ENCODE peak calls at places on chromosomes 2 and 18, in four cellular contexts. One of them, this sample, is unnamed.

GRCh38 chr2:55418512-55419235 is 982 bp downstream of the CCDC88A start:
- DNase-seq in left ventricle myocardium inferior: no peak
- DNase-seq in lower lobe of right lung: no peak
- DNase-seq in psoas muscle: no peak
- DNase-seq in this sample: no peak

GRCh38 chr2:197894751-197895274 is 90.4 kb downstream of the PLCL1 start:
- DNase-seq in left ventricle myocardium inferior: no peak
- DNase-seq in lower lobe of right lung: no peak
- DNase-seq in psoas muscle: no peak
- DNase-seq in this sample: no peak

GRCh38 chr2:119453972-119454593 is 22.4 kb downstream of the TMEM37 start:
- DNase-seq in left ventricle myocardium inferior: no peak
- DNase-seq in lower lobe of right lung: no peak
- DNase-seq in psoas muscle: no peak
- DNase-seq in this sample: no peak

GRCh38 chr2:99623613-99624012 is 133.8 kb upstream of the REV1 start:
- DNase-seq in left ventricle myocardium inferior: no peak
- DNase-seq in lower lobe of right lung: no peak
- DNase-seq in psoas muscle: no peak
- DNase-seq in this sample: no peak

GRCh38 chr2:227888289-227888688 is 16.9 kb downstream of the DAW1 start:
- DNase-seq in left ventricle myocardium inferior: no peak
- DNase-seq in lower lobe of right lung: no peak
- DNase-seq in psoas muscle: no peak
- DNase-seq in this sample: no peak

GRCh38 chr2:224690868-224691267 is 25.3 kb downstream of the CCDC195 start:
- DNase-seq in left ventricle myocardium inferior: no peak
- DNase-seq in lower lobe of right lung: no peak
- DNase-seq in psoas muscle: no peak
- DNase-seq in this sample: no peak

GRCh38 chr18:10580215-10580614 is 54.4 kb downstream of the NAPG start:
- DNase-seq in left ventricle myocardium inferior: no peak
- DNase-seq in lower lobe of right lung: no peak
- DNase-seq in psoas muscle: no peak
- DNase-seq in this sample: no peak

GRCh38 chr18:10536270-10536669 is 10.4 kb downstream of the NAPG start:
- DNase-seq in left ventricle myocardium inferior: no peak
- DNase-seq in lower lobe of right lung: no peak
- DNase-seq in psoas muscle: no peak
- DNase-seq in this sample: no peak

GRCh38 chr2:50480507-50480906 is 551.4 kb downstream of the NRXN1 start:
- DNase-seq in left ventricle myocardium inferior: no peak
- DNase-seq in lower lobe of right lung: no peak
- DNase-seq in psoas muscle: no peak
- DNase-seq in this sample: no peak

GRCh38 chr2:2389215-2389614 is 58.1 kb upstream of the MYT1L start:
- DNase-seq in left ventricle myocardium inferior: no peak
- DNase-seq in lower lobe of right lung: no peak
- DNase-seq in psoas muscle: no peak
- DNase-seq in this sample: no peak

GRCh38 chr2:236399409-236399808 is 135.2 kb upstream of the ASB18 start:
- DNase-seq in left ventricle myocardium inferior: no peak
- DNase-seq in lower lobe of right lung: no peak
- DNase-seq in psoas muscle: no peak
- DNase-seq in this sample: no peak

GRCh38 chr18:3916082-3916481 is 466.1 kb downstream of the TGIF1 start:
- DNase-seq in left ventricle myocardium inferior: peak; percentile 22
- DNase-seq in lower lobe of right lung: no peak
- DNase-seq in psoas muscle: no peak
- DNase-seq in this sample: no peak

GRCh38 chr2:218301176-218301819 is 9.0 kb upstream of the TMBIM1 start:
- DNase-seq in left ventricle myocardium inferior: peak; percentile 75
- DNase-seq in lower lobe of right lung: peak; percentile 81
- DNase-seq in psoas muscle: peak; percentile 83
- DNase-seq in this sample: no peak
- H3K36me3 ChIP-seq in left ventricle myocardium inferior: no peaks in the 10 kb centered on the region
- H3K36me3 ChIP-seq in lower lobe of right lung: no peaks in the 10 kb centered on the region
- H3K36me3 ChIP-seq in psoas muscle: no peaks in the 10 kb centered on the region
- H3K36me3 ChIP-seq in this sample: no peaks in the 10 kb centered on the region

DNA sequence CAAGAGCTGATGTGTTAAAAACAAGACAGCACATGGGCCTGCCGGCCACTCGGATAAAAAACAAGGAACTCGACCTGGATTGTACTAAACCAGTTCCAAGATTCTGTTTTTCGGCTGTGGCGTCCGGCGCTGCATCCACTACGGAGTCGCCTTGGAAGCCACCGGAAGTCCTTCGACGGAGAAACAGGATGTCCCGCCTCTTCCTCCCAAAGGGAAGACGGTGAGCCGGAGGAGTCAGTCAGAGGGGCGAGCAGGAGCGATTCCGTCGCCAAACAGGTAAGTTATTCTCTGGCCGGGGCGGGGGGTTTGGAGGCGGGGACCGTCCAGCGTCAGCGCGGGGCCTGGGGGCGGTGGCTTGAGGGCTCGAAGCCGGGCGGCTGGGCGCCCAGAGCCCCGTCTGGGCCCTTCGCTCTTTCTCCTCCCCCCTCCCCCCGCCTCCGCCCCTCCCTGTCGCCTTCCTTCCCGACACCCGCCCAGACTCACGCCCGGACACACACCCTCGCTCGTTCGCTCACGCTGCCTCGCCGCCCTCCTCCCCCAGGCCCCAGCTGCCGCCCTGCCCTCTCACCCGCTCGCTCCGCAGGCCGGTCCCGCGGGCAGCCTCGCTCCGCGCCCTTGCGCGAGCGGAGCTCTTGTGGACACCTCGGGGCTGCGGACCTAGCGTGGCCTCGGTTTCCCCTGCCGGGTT is at the start of gene ZNF407:
- DNase-seq in left ventricle myocardium inferior: peak; percentile 87
- DNase-seq in lower lobe of right lung: peak; percentile 91
- DNase-seq in psoas muscle: peak; percentile 93
- DNase-seq in this sample: peak; percentile 89
- TF ChIP-seq CTCF in left ventricle myocardium inferior: no peak
- TF ChIP-seq CTCF in lower lobe of right lung: no peak
- TF ChIP-seq CTCF in psoas muscle: no peak
- TF ChIP-seq CTCF in this sample: peak; percentile 16

GRCh38 chr2:101826716-101827115 is 129.2 kb downstream of the MAP4K4 start:
- DNase-seq in left ventricle myocardium inferior: no peak
- DNase-seq in lower lobe of right lung: no peak
- DNase-seq in psoas muscle: no peak
- DNase-seq in this sample: no peak
- H3K4me1 ChIP-seq in left ventricle myocardium inferior: peaks cover 90% of the 10 kb centered on the region
- H3K4me1 ChIP-seq in lower lobe of right lung: peaks cover 58% of the 10 kb centered on the region
- H3K4me1 ChIP-seq in psoas muscle: peaks cover 21% of the 10 kb centered on the region
- H3K4me1 ChIP-seq in this sample: peaks cover 26% of the 10 kb centered on the region

GRCh38 chr18:48956378-48956777 is 5.6 kb upstream of the SMAD7 start:
- DNase-seq in left ventricle myocardium inferior: no peak
- DNase-seq in lower lobe of right lung: no peak
- DNase-seq in psoas muscle: no peak
- DNase-seq in this sample: no peak
- H3K36me3 ChIP-seq in left ventricle myocardium inferior: no peaks in the 10 kb centered on the region
- H3K36me3 ChIP-seq in lower lobe of right lung: no peaks in the 10 kb centered on the region
- H3K36me3 ChIP-seq in psoas muscle: no peaks in the 10 kb centered on the region
- H3K36me3 ChIP-seq in this sample: no peaks in the 10 kb centered on the region

GRCh38 chr2:231939022-231939421 is 12.8 kb upstream of the NPPC start:
- DNase-seq in left ventricle myocardium inferior: no peak
- DNase-seq in lower lobe of right lung: no peak
- DNase-seq in psoas muscle: no peak
- DNase-seq in this sample: no peak

GRCh38 chr2:231942180-231942579 is 16.0 kb upstream of the NPPC start:
- DNase-seq in left ventricle myocardium inferior: no peak
- DNase-seq in lower lobe of right lung: no peak
- DNase-seq in psoas muscle: no peak
- DNase-seq in this sample: no peak

GRCh38 chr2:231937057-231937456 is 10.9 kb upstream of the NPPC start:
- DNase-seq in left ventricle myocardium inferior: no peak
- DNase-seq in lower lobe of right lung: no peak
- DNase-seq in psoas muscle: no peak
- DNase-seq in this sample: no peak

GRCh38 chr2:231941673-231942072 is 15.5 kb upstream of the NPPC start:
- DNase-seq in left ventricle myocardium inferior: no peak
- DNase-seq in lower lobe of right lung: no peak
- DNase-seq in psoas muscle: no peak
- DNase-seq in this sample: no peak

GRCh38 chr2:231940795-231941194 is 14.6 kb upstream of the NPPC start:
- DNase-seq in left ventricle myocardium inferior: no peak
- DNase-seq in lower lobe of right lung: no peak
- DNase-seq in psoas muscle: no peak
- DNase-seq in this sample: peak; percentile 16
- TF ChIP-seq CTCF in left ventricle myocardium inferior: no peak
- TF ChIP-seq CTCF in lower lobe of right lung: no peak
- TF ChIP-seq CTCF in psoas muscle: no peak
- TF ChIP-seq CTCF in this sample: no peak

GRCh38 chr2:37653805-37654378 is 17.6 kb downstream of the CDC42EP3 start:
- DNase-seq in left ventricle myocardium inferior: peak; percentile 79
- DNase-seq in lower lobe of right lung: peak; percentile 69
- DNase-seq in psoas muscle: peak; percentile 92
- DNase-seq in this sample: peak; percentile 47
- H3K4me1 ChIP-seq in left ventricle myocardium inferior: peaks cover 99% of the 10 kb centered on the region
- H3K4me1 ChIP-seq in lower lobe of right lung: peaks cover 99% of the 10 kb centered on the region
- H3K4me1 ChIP-seq in psoas muscle: peaks cover 85% of the 10 kb centered on the region
- H3K4me1 ChIP-seq in this sample: peaks cover 38% of the 10 kb centered on the region

GRCh38 chr2:178496049-178496448 is 15.8 kb downstream of the PLEKHA3 start:
- DNase-seq in left ventricle myocardium inferior: no peak
- DNase-seq in lower lobe of right lung: no peak
- DNase-seq in psoas muscle: no peak
- DNase-seq in this sample: no peak
- H3K36me3 ChIP-seq in left ventricle myocardium inferior: peaks cover 93% of the 10 kb centered on the region
- H3K36me3 ChIP-seq in lower lobe of right lung: peaks cover 96% of the 10 kb centered on the region
- H3K36me3 ChIP-seq in psoas muscle: peaks cover 99% of the 10 kb centered on the region
- H3K36me3 ChIP-seq in this sample: peaks cover 51% of the 10 kb centered on the region

GRCh38 chr18:22103664-22104031 is 65.7 kb upstream of the GATA6 start:
- DNase-seq in left ventricle myocardium inferior: no peak
- DNase-seq in lower lobe of right lung: no peak
- DNase-seq in psoas muscle: no peak
- DNase-seq in this sample: no peak

GRCh38 chr18:22102948-22103663 is 66.3 kb upstream of the GATA6 start:
- DNase-seq in left ventricle myocardium inferior: no peak
- DNase-seq in lower lobe of right lung: no peak
- DNase-seq in psoas muscle: no peak
- DNase-seq in this sample: no peak

GRCh38 chr18:22099925-22100324 is 69.5 kb upstream of the GATA6 start:
- DNase-seq in left ventricle myocardium inferior: no peak
- DNase-seq in lower lobe of right lung: no peak
- DNase-seq in psoas muscle: no peak
- DNase-seq in this sample: no peak

GRCh38 chr18:22098563-22098989 is 70.8 kb upstream of the GATA6 start:
- DNase-seq in left ventricle myocardium inferior: no peak
- DNase-seq in lower lobe of right lung: no peak
- DNase-seq in psoas muscle: no peak
- DNase-seq in this sample: no peak

GRCh38 chr18:22101731-22102130 is 67.7 kb upstream of the GATA6 start:
- DNase-seq in left ventricle myocardium inferior: no peak
- DNase-seq in lower lobe of right lung: no peak
- DNase-seq in psoas muscle: no peak
- DNase-seq in this sample: no peak
- TF ChIP-seq CTCF in left ventricle myocardium inferior: no peak
- TF ChIP-seq CTCF in lower lobe of right lung: no peak
- TF ChIP-seq CTCF in psoas muscle: no peak
- TF ChIP-seq CTCF in this sample: no peak

GRCh38 chr2:84152471-84152870 is 306.6 kb downstream of the SUCLG1 start:
- DNase-seq in left ventricle myocardium inferior: no peak
- DNase-seq in lower lobe of right lung: no peak
- DNase-seq in psoas muscle: no peak
- DNase-seq in this sample: no peak
- H3K4me1 ChIP-seq in left ventricle myocardium inferior: no peaks in the 10 kb centered on the region
- H3K4me1 ChIP-seq in lower lobe of right lung: no peaks in the 10 kb centered on the region
- H3K4me1 ChIP-seq in psoas muscle: no peaks in the 10 kb centered on the region
- H3K4me1 ChIP-seq in this sample: no peaks in the 10 kb centered on the region

This sample was measured in ascending aorta.